ENCODE peak calls at places on chromosomes 1 and 21, in eight cellular contexts. One of them, this sample, is unnamed.
A peak's percentile ranks its signal among the peaks of the same experiment; 100 is the strongest.

GRCh38 chr1:228794810-228795209 is 59.5 kb downstream of the RHOU start:
- DNase-seq in osteoblast: no peak
- DNase-seq in Right ventricle myocardium superior: no peak
- DNase-seq in hippocampal formation: no peak
- DNase-seq in activated CD8-positive, alpha-beta memory T cell treated with anti-CD3 and anti-CD28 coated beads for 1 hour: no peak
- DNase-seq in KBM-7: no peak
- DNase-seq in NCI-H510A: no peak
- DNase-seq in KG1: no peak
- DNase-seq in this sample: no peak

GRCh38 chr21:26800455-26801454 is 44.5 kb downstream of the ADAMTS1 start:
- DNase-seq in osteoblast: peak; percentile 48
- DNase-seq in Right ventricle myocardium superior: no peak
- DNase-seq in hippocampal formation: no peak
- DNase-seq in activated CD8-positive, alpha-beta memory T cell treated with anti-CD3 and anti-CD28 coated beads for 1 hour: no peak
- DNase-seq in KBM-7: no peak
- DNase-seq in NCI-H510A: no peak
- DNase-seq in KG1: no peak
- DNase-seq in this sample: peak; percentile 93

GRCh38 chr1:18927654-18928272 is 25.4 kb upstream of the ALDH4A1 start:
- DNase-seq in osteoblast: peak; percentile 89
- DNase-seq in Right ventricle myocardium superior: no peak
- DNase-seq in hippocampal formation: no peak
- DNase-seq in activated CD8-positive, alpha-beta memory T cell treated with anti-CD3 and anti-CD28 coated beads for 1 hour: no peak
- DNase-seq in KBM-7: peak; percentile 96
- DNase-seq in NCI-H510A: no peak
- DNase-seq in KG1: peak; percentile 35
- DNase-seq in this sample: no peak

GRCh38 chr1:159751022-159751421 is 29.7 kb upstream of the DUSP23 start:
- DNase-seq in osteoblast: no peak
- DNase-seq in Right ventricle myocardium superior: no peak
- DNase-seq in hippocampal formation: no peak
- DNase-seq in activated CD8-positive, alpha-beta memory T cell treated with anti-CD3 and anti-CD28 coated beads for 1 hour: no peak
- DNase-seq in KBM-7: no peak
- DNase-seq in NCI-H510A: no peak
- DNase-seq in KG1: no peak
- DNase-seq in this sample: no peak

GRCh38 chr1:15911927-15912326 is 64.0 kb downstream of the ZBTB17 start:
- DNase-seq in osteoblast: peak; percentile 14
- DNase-seq in Right ventricle myocardium superior: no peak
- DNase-seq in hippocampal formation: no peak
- DNase-seq in activated CD8-positive, alpha-beta memory T cell treated with anti-CD3 and anti-CD28 coated beads for 1 hour: no peak
- DNase-seq in KBM-7: no peak
- DNase-seq in NCI-H510A: no peak
- DNase-seq in KG1: no peak
- DNase-seq in this sample: no peak

GRCh38 chr1:177592624-177593023 is 377.2 kb downstream of the SEC16B start:
- DNase-seq in osteoblast: no peak
- DNase-seq in Right ventricle myocardium superior: no peak
- DNase-seq in hippocampal formation: no peak
- DNase-seq in activated CD8-positive, alpha-beta memory T cell treated with anti-CD3 and anti-CD28 coated beads for 1 hour: no peak
- DNase-seq in KBM-7: no peak
- DNase-seq in NCI-H510A: no peak
- DNase-seq in KG1: no peak
- DNase-seq in this sample: no peak

GRCh38 chr1:64343105-64343960 is 126.6 kb upstream of the CACHD1 start:
- DNase-seq in osteoblast: peak; percentile 68
- DNase-seq in Right ventricle myocardium superior: no peak
- DNase-seq in hippocampal formation: no peak
- DNase-seq in activated CD8-positive, alpha-beta memory T cell treated with anti-CD3 and anti-CD28 coated beads for 1 hour: no peak
- DNase-seq in KBM-7: no peak
- DNase-seq in NCI-H510A: peak; percentile 5
- DNase-seq in KG1: no peak
- DNase-seq in this sample: no peak

GRCh38 chr1:212635141-212635601 is 26.6 kb downstream of the ATF3 start:
- DNase-seq in osteoblast: peak; percentile 79
- DNase-seq in Right ventricle myocardium superior: no peak
- DNase-seq in hippocampal formation: no peak
- DNase-seq in activated CD8-positive, alpha-beta memory T cell treated with anti-CD3 and anti-CD28 coated beads for 1 hour: no peak
- DNase-seq in KBM-7: peak; percentile 27
- DNase-seq in NCI-H510A: no peak
- DNase-seq in KG1: peak; percentile 28
- DNase-seq in this sample: no peak

GRCh38 chr1:174135200-174135599 is 24.1 kb upstream of the RABGAP1L start:
- DNase-seq in osteoblast: peak; percentile 62
- DNase-seq in Right ventricle myocardium superior: no peak
- DNase-seq in hippocampal formation: no peak
- DNase-seq in activated CD8-positive, alpha-beta memory T cell treated with anti-CD3 and anti-CD28 coated beads for 1 hour: no peak
- DNase-seq in KBM-7: no peak
- DNase-seq in NCI-H510A: no peak
- DNase-seq in KG1: no peak
- DNase-seq in this sample: no peak

GRCh38 chr21:26832513-26832912 is 12.7 kb downstream of the ADAMTS1 start:
- DNase-seq in osteoblast: no peak
- DNase-seq in Right ventricle myocardium superior: no peak
- DNase-seq in hippocampal formation: no peak
- DNase-seq in activated CD8-positive, alpha-beta memory T cell treated with anti-CD3 and anti-CD28 coated beads for 1 hour: no peak
- DNase-seq in KBM-7: peak; percentile 7
- DNase-seq in NCI-H510A: no peak
- DNase-seq in KG1: no peak
- DNase-seq in this sample: no peak

GRCh38 chr21:26194811-26195251 is 24.3 kb upstream of the APP start:
- DNase-seq in osteoblast: no peak
- DNase-seq in Right ventricle myocardium superior: no peak
- DNase-seq in hippocampal formation: no peak
- DNase-seq in activated CD8-positive, alpha-beta memory T cell treated with anti-CD3 and anti-CD28 coated beads for 1 hour: no peak
- DNase-seq in KBM-7: no peak
- DNase-seq in NCI-H510A: no peak
- DNase-seq in KG1: no peak
- DNase-seq in this sample: no peak

GRCh38 chr1:112849425-112849966 is 106.5 kb downstream of the SLC16A1 start:
- DNase-seq in osteoblast: peak; percentile 89
- DNase-seq in Right ventricle myocardium superior: peak; percentile 41
- DNase-seq in hippocampal formation: peak; percentile 25
- DNase-seq in activated CD8-positive, alpha-beta memory T cell treated with anti-CD3 and anti-CD28 coated beads for 1 hour: no peak
- DNase-seq in KBM-7: peak; percentile 67
- DNase-seq in NCI-H510A: no peak
- DNase-seq in KG1: no peak
- DNase-seq in this sample: no peak

GRCh38 chr1:236007781-236008180 is 57.1 kb downstream of the NID1 start:
- DNase-seq in osteoblast: no peak
- DNase-seq in Right ventricle myocardium superior: no peak
- DNase-seq in hippocampal formation: no peak
- DNase-seq in activated CD8-positive, alpha-beta memory T cell treated with anti-CD3 and anti-CD28 coated beads for 1 hour: no peak
- DNase-seq in KBM-7: no peak
- DNase-seq in NCI-H510A: no peak
- DNase-seq in KG1: no peak
- DNase-seq in this sample: no peak

GRCh38 chr1:36752891-36753361 is 270.2 kb upstream of the CSF3R start:
- DNase-seq in osteoblast: no peak
- DNase-seq in Right ventricle myocardium superior: no peak
- DNase-seq in hippocampal formation: no peak
- DNase-seq in activated CD8-positive, alpha-beta memory T cell treated with anti-CD3 and anti-CD28 coated beads for 1 hour: no peak
- DNase-seq in KBM-7: no peak
- DNase-seq in NCI-H510A: no peak
- DNase-seq in KG1: no peak
- DNase-seq in this sample: no peak

GRCh38 chr1:41495171-41495948 is 10.9 kb upstream of the EDN2 start:
- DNase-seq in osteoblast: no peak
- DNase-seq in Right ventricle myocardium superior: peak; percentile 46
- DNase-seq in hippocampal formation: peak; percentile 34
- DNase-seq in activated CD8-positive, alpha-beta memory T cell treated with anti-CD3 and anti-CD28 coated beads for 1 hour: no peak
- DNase-seq in KBM-7: peak; percentile 55
- DNase-seq in NCI-H510A: peak; percentile 50
- DNase-seq in KG1: no peak
- DNase-seq in this sample: no peak

GRCh38 chr1:21378705-21379494 is 61.0 kb upstream of the NBPF3 start:
- DNase-seq in osteoblast: no peak
- DNase-seq in Right ventricle myocardium superior: no peak
- DNase-seq in hippocampal formation: no peak
- DNase-seq in activated CD8-positive, alpha-beta memory T cell treated with anti-CD3 and anti-CD28 coated beads for 1 hour: no peak
- DNase-seq in KBM-7: no peak
- DNase-seq in NCI-H510A: no peak
- DNase-seq in KG1: no peak
- DNase-seq in this sample: no peak

GRCh38 chr1:200590001-200590400 is 30.6 kb downstream of the KIF14 start:
- DNase-seq in osteoblast: no peak
- DNase-seq in Right ventricle myocardium superior: no peak
- DNase-seq in hippocampal formation: no peak
- DNase-seq in activated CD8-positive, alpha-beta memory T cell treated with anti-CD3 and anti-CD28 coated beads for 1 hour: no peak
- DNase-seq in KBM-7: no peak
- DNase-seq in NCI-H510A: no peak
- DNase-seq in KG1: no peak
- DNase-seq in this sample: no peak

GRCh38 chr21:43861716-43862115 is 3.3 kb upstream of the AGPAT3 start:
- DNase-seq in osteoblast: peak; percentile 45
- DNase-seq in Right ventricle myocardium superior: no peak
- DNase-seq in hippocampal formation: no peak
- DNase-seq in activated CD8-positive, alpha-beta memory T cell treated with anti-CD3 and anti-CD28 coated beads for 1 hour: no peak
- DNase-seq in KBM-7: no peak
- DNase-seq in NCI-H510A: peak; percentile 40
- DNase-seq in KG1: no peak
- DNase-seq in this sample: no peak

GRCh38 chr21:28237661-28238060 is 755.0 kb downstream of the LTN1 start:
- DNase-seq in osteoblast: no peak
- DNase-seq in Right ventricle myocardium superior: peak; percentile 47
- DNase-seq in hippocampal formation: no peak
- DNase-seq in activated CD8-positive, alpha-beta memory T cell treated with anti-CD3 and anti-CD28 coated beads for 1 hour: no peak
- DNase-seq in KBM-7: no peak
- DNase-seq in NCI-H510A: no peak
- DNase-seq in KG1: no peak
- DNase-seq in this sample: no peak

This sample was measured in vagina.